ENCODE peak calls at places on chromosome 14, in six cellular contexts. H is tibial artery, M is pancreas, L is fibroblast of mammary gland, D is SJSA1, F is A549. Y is an unnamed sample.

GRCh38 chr14:22848391-22849164 is 12.2 kb downstream of the MMP14 start:
- DNase-seq in H (peak), L (peak), F (no peak), M (no peak), D (peak), Y (peak)

GRCh38 chr14:35121026-35121886 is 534 bp downstream of the PPP2R3C start:
- DNase-seq in F (peak), M (peak), D (no peak), L (peak), H (peak), Y (peak)

GRCh38 chr14:45057349-45057748 is 26.6 kb upstream of the PRPF39 start:
- DNase-seq in L (no peak), H (no peak), M (no peak), F (no peak), D (no peak), Y (no peak)

GRCh38 chr14:32104803-32105202 is 27.7 kb downstream of the ARHGAP5 start:
- DNase-seq in F (no peak), M (no peak), H (no peak), L (no peak), D (no peak), Y (no peak)

GRCh38 chr14:74502236-74503019 is 8.9 kb downstream of the ISCA2 start:
- DNase-seq in D (no peak), M (no peak), H (peak), F (peak), L (peak), Y (peak)

GRCh38 chr14:24053548-24054323 is 1.9 kb downstream of the CARMIL3 start:
- DNase-seq in H (no peak), M (no peak), L (no peak), D (no peak), F (no peak), Y (no peak)

GRCh38 chr14:75204106-75204505 is 27.7 kb upstream of the TMED10 start:
- DNase-seq in H (no peak), M (no peak), D (peak), F (no peak), L (no peak), Y (no peak)

GRCh38 chr14:63375772-63376171 is 57.0 kb upstream of the GPHB5 start:
- DNase-seq in L (peak), F (no peak), D (no peak), H (no peak), M (no peak), Y (no peak)

GRCh38 chr14:52954346-52955214 is 3.7 kb upstream of the FERMT2 start:
- DNase-seq in L (no peak), F (no peak), H (no peak), M (no peak), D (peak), Y (no peak)
- H3K4me3 ChIP-seq in L (no peak), F (no peak), H (peak), M (no peak), D (no peak), Y (no peak)

DNA sequence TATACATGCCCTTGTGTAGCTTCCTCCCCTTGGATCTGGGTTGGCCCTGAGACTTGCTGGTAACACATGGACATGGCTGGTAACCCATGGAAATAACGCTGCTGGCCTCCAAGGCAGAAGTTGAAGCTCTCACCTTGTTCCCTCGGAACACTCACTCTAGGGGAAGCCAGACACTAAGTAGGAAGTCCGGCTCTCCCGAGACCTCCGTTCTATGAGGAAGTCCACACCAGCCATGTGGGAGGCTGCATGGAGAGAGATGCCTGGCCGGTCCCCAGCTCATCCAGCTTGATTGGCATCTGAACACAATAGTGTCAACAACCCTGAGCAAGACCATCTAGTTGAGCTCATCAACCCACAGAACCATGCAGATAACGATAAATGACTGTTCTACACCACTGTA is 39.7 kb upstream of the VRK1 start:
- DNase-seq in M (no peak), D (no peak), L (no peak), F (no peak), H (no peak), Y (no peak)
- H3K4me3 ChIP-seq in M (no peak), D (no peak), L (no peak), F (no peak), H (no peak), Y (no peak)

GRCh38 chr14:78567343-78567742 is 397.2 kb downstream of the NRXN3 start:
- DNase-seq in L (peak), H (no peak), F (no peak), M (no peak), D (peak), Y (no peak)
- H3K4me3 ChIP-seq in L (no peak), H (no peak), F (no peak), M (no peak), D (no peak), Y (no peak)

DNA sequence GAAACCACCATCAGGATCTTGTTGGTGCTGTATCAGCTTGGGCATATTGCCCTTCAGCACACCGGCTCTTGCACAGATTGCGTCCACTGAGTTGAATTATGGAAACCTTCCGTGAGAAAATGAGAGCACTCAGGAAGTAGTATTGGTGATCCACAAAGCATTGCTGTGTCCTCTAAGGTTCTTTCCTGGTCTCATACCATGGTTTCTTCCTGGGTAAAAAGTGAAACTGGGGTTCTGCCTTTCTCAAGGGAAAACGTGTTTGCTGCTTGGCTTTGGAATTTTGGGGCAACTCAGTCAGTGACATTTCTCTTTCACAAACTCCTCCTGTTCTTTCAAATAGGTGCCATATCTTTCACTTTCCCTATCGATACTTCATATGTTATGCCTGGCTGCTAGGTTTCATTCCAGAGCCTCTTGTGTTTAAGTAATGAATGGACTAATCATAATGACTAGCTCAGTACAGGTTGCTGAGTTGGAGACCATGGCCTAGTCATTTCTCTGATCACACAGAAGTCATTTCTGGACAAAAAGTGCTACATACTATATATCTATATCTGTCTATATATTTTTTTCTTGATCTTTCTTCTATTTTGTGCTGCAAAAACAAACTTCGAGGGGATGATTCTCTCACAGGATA is 423.5 kb downstream of the ZFP36L1 start:
- DNase-seq in H (no peak), L (no peak), F (no peak), M (no peak), D (no peak), Y (no peak)
- H3K4me3 ChIP-seq in H (no peak), L (no peak), F (no peak), M (no peak), D (no peak), Y (no peak)

DNA sequence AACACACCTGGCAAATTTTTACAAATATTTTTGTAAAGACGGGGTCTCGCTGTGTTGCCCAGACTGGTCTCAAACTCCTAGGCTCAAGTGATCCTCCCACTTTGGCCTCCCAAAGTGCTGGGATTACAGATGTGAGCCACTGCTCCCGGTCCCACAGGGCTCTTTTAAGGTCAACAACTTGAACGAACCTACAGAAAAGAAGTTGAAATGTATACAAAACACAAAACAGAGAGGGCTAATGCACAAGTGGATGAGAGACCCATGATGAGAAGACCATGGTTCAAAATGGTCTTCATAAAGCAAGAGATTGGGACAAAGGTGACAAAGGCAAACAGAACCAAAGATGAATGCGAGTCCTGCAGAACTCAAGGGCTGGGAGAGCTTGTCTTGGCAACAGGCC is 91.4 kb downstream of the CALM1 start:
- DNase-seq in L (no peak), H (no peak), F (no peak), D (no peak), M (no peak), Y (no peak)
- H3K4me3 ChIP-seq in L (no peak), H (no peak), F (no peak), D (no peak), M (no peak), Y (no peak)

DNA sequence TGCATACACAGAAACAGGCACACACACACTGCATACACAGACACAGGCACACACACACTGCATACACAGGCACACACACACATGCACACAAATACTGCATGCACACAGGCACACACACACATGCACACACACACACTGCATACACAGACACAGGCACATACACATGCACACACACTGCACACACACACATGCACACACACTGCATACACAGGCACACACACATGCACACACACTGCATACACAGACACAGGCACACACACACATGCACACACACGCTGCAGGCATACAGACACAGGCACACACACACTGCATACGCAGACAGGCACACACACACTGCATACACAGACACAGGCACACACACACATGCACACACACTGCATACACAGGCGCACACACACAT is 32.7 kb upstream of the BTBD6 start:
- DNase-seq in H (no peak), F (no peak), D (no peak), L (no peak), M (no peak), Y (no peak)
- H3K4me3 ChIP-seq in H (no peak), F (no peak), D (no peak), L (no peak), M (no peak), Y (no peak)

Y was measured in foreskin fibroblast.